ENCODE peak calls at places on chromosomes 4 and X, in four cellular contexts. One of them, this sample, is unnamed.

GRCh38 chr4:94472056-94472826 is 20.5 kb downstream of the PDLIM5 start:
- DNase-seq in psoas muscle: no peak
- DNase-seq in endothelial cell of umbilical vein: peak; percentile 85
- DNase-seq in left ventricle myocardium inferior: no peak
- DNase-seq in this sample: no peak

GRCh38 chr4:38131371-38132139 is 171.4 kb downstream of the PTTG2 start:
- DNase-seq in psoas muscle: no peak
- DNase-seq in endothelial cell of umbilical vein: peak; percentile 31
- DNase-seq in left ventricle myocardium inferior: no peak
- DNase-seq in this sample: no peak

GRCh38 chr4:137998666-137999429 is 243.3 kb downstream of the SLC7A11 start:
- DNase-seq in psoas muscle: no peak
- DNase-seq in endothelial cell of umbilical vein: no peak
- DNase-seq in left ventricle myocardium inferior: no peak
- DNase-seq in this sample: no peak

GRCh38 chrX:64642482-64642881 is 247.2 kb upstream of the MTMR8 start:
- DNase-seq in psoas muscle: no peak
- DNase-seq in endothelial cell of umbilical vein: no peak
- DNase-seq in left ventricle myocardium inferior: no peak
- DNase-seq in this sample: no peak

GRCh38 chrX:119654112-119654531 is 38.8 kb downstream of the SEPTIN6 start:
- DNase-seq in psoas muscle: peak; percentile 65
- DNase-seq in endothelial cell of umbilical vein: no peak
- DNase-seq in left ventricle myocardium inferior: peak; percentile 56
- DNase-seq in this sample: peak; percentile 64

GRCh38 chr4:39621582-39621981 is 17.1 kb downstream of the SMIM14 start:
- DNase-seq in psoas muscle: peak; percentile 75
- DNase-seq in endothelial cell of umbilical vein: peak; percentile 72
- DNase-seq in left ventricle myocardium inferior: no peak
- DNase-seq in this sample: peak; percentile 73

GRCh38 chr4:184282251-184282713 is 64.6 kb upstream of the ENPP6 start:
- DNase-seq in psoas muscle: no peak
- DNase-seq in endothelial cell of umbilical vein: no peak
- DNase-seq in left ventricle myocardium inferior: no peak
- DNase-seq in this sample: peak; percentile 58

GRCh38 chrX:24340501-24340900 is 19.9 kb upstream of the SUPT20HL1 start:
- DNase-seq in psoas muscle: no peak
- DNase-seq in endothelial cell of umbilical vein: no peak
- DNase-seq in left ventricle myocardium inferior: no peak
- DNase-seq in this sample: no peak

GRCh38 chr4:77347341-77347740 is 190.3 kb downstream of the CCNG2 start:
- DNase-seq in psoas muscle: no peak
- DNase-seq in endothelial cell of umbilical vein: no peak
- DNase-seq in left ventricle myocardium inferior: no peak
- DNase-seq in this sample: no peak

GRCh38 chr4:151573945-151574344 is 165.0 kb downstream of the FHIP1A start:
- DNase-seq in psoas muscle: no peak
- DNase-seq in endothelial cell of umbilical vein: no peak
- DNase-seq in left ventricle myocardium inferior: no peak
- DNase-seq in this sample: no peak

GRCh38 chr4:47519239-47519883 is 34.3 kb downstream of the ATP10D start:
- DNase-seq in psoas muscle: no peak
- DNase-seq in endothelial cell of umbilical vein: no peak
- DNase-seq in left ventricle myocardium inferior: no peak
- DNase-seq in this sample: no peak

GRCh38 chr4:128633067-128633466 is 176.4 kb upstream of the JADE1 start:
- DNase-seq in psoas muscle: no peak
- DNase-seq in endothelial cell of umbilical vein: no peak
- DNase-seq in left ventricle myocardium inferior: no peak
- DNase-seq in this sample: no peak

GRCh38 chrX:16484338-16484737 is 165.6 kb upstream of the S100G start:
- DNase-seq in psoas muscle: no peak
- DNase-seq in endothelial cell of umbilical vein: peak; percentile 69
- DNase-seq in left ventricle myocardium inferior: no peak
- DNase-seq in this sample: no peak

GRCh38 chr4:8281519-8282133 is 12.1 kb downstream of the HTRA3 start:
- DNase-seq in psoas muscle: peak; percentile 89
- DNase-seq in endothelial cell of umbilical vein: no peak
- DNase-seq in left ventricle myocardium inferior: peak; percentile 81
- DNase-seq in this sample: peak; percentile 86

GRCh38 chr4:74338792-74339333 is 26.1 kb upstream of the EREG start:
- DNase-seq in psoas muscle: no peak
- DNase-seq in endothelial cell of umbilical vein: no peak
- DNase-seq in left ventricle myocardium inferior: no peak
- DNase-seq in this sample: no peak

GRCh38 chrX:40300286-40300890 is 202.6 kb upstream of the BCOR start:
- DNase-seq in psoas muscle: no peak
- DNase-seq in endothelial cell of umbilical vein: no peak
- DNase-seq in left ventricle myocardium inferior: no peak
- DNase-seq in this sample: no peak

GRCh38 chr4:163755013-163755412 is 260.5 kb downstream of the TMA16 start:
- DNase-seq in psoas muscle: no peak
- DNase-seq in endothelial cell of umbilical vein: no peak
- DNase-seq in left ventricle myocardium inferior: no peak
- DNase-seq in this sample: no peak

GRCh38 chr4:186190456-186191265 is 706 bp upstream of the CYP4V2 start:
- DNase-seq in psoas muscle: no peak
- DNase-seq in endothelial cell of umbilical vein: no peak
- DNase-seq in left ventricle myocardium inferior: no peak
- DNase-seq in this sample: peak; percentile 75

GRCh38 chrX:24285082-24285481 is 28.8 kb downstream of the SUPT20HL2 start:
- DNase-seq in psoas muscle: no peak
- DNase-seq in endothelial cell of umbilical vein: no peak
- DNase-seq in left ventricle myocardium inferior: no peak
- DNase-seq in this sample: no peak

GRCh38 chrX:17635231-17635630 is 102.1 kb upstream of the SCML1 start:
- DNase-seq in psoas muscle: no peak
- DNase-seq in endothelial cell of umbilical vein: no peak
- DNase-seq in left ventricle myocardium inferior: no peak
- DNase-seq in this sample: no peak

GRCh38 chr4:131013226-131013625 is 1917.3 kb downstream of the C4orf33 start:
- DNase-seq in psoas muscle: no peak
- DNase-seq in endothelial cell of umbilical vein: no peak
- DNase-seq in left ventricle myocardium inferior: no peak
- DNase-seq in this sample: no peak

GRCh38 chr4:91116861-91117260 is 989.7 kb downstream of the CCSER1 start:
- DNase-seq in psoas muscle: no peak
- DNase-seq in endothelial cell of umbilical vein: peak; percentile 43
- DNase-seq in left ventricle myocardium inferior: no peak
- DNase-seq in this sample: no peak

GRCh38 chr4:95193391-95194224 is 355.2 kb downstream of the UNC5C start:
- DNase-seq in psoas muscle: no peak
- DNase-seq in endothelial cell of umbilical vein: no peak
- DNase-seq in left ventricle myocardium inferior: no peak
- DNase-seq in this sample: no peak

GRCh38 chrX:103831803-103832544 is at the start of gene RAB9B:
- DNase-seq in psoas muscle: peak; percentile 85
- DNase-seq in endothelial cell of umbilical vein: peak; percentile 41
- DNase-seq in left ventricle myocardium inferior: peak; percentile 70
- DNase-seq in this sample: peak; percentile 62

GRCh38 chr4:186725422-186726149 is 1.9 kb upstream of the FAT1 start:
- DNase-seq in psoas muscle: peak; percentile 72
- DNase-seq in endothelial cell of umbilical vein: peak; percentile 43
- DNase-seq in left ventricle myocardium inferior: peak; percentile 81
- DNase-seq in this sample: peak; percentile 78

GRCh38 chr4:138088449-138089208 is 153.5 kb downstream of the SLC7A11 start:
- DNase-seq in psoas muscle: no peak
- DNase-seq in endothelial cell of umbilical vein: no peak
- DNase-seq in left ventricle myocardium inferior: no peak
- DNase-seq in this sample: no peak

GRCh38 chr4:181528570-181529184 is 714.5 kb upstream of the TENM3 start:
- DNase-seq in psoas muscle: peak; percentile 71
- DNase-seq in endothelial cell of umbilical vein: no peak
- DNase-seq in left ventricle myocardium inferior: peak; percentile 37
- DNase-seq in this sample: no peak

GRCh38 chr4:99134586-99134985 is 9.5 kb downstream of the ADH4 start:
- DNase-seq in psoas muscle: no peak
- DNase-seq in endothelial cell of umbilical vein: no peak
- DNase-seq in left ventricle myocardium inferior: no peak
- DNase-seq in this sample: no peak

GRCh38 chr4:150960079-150960478 is 55.0 kb downstream of the LRBA start:
- DNase-seq in psoas muscle: no peak
- DNase-seq in endothelial cell of umbilical vein: peak; percentile 40
- DNase-seq in left ventricle myocardium inferior: no peak
- DNase-seq in this sample: no peak

GRCh38 chr4:24932831-24933230 is 20.0 kb upstream of the CCDC149 start:
- DNase-seq in psoas muscle: no peak
- DNase-seq in endothelial cell of umbilical vein: no peak
- DNase-seq in left ventricle myocardium inferior: no peak
- DNase-seq in this sample: no peak

GRCh38 chr4:41009411-41009810 is 204.9 kb downstream of the APBB2 start:
- DNase-seq in psoas muscle: no peak
- DNase-seq in endothelial cell of umbilical vein: peak; percentile 58
- DNase-seq in left ventricle myocardium inferior: no peak
- DNase-seq in this sample: no peak

GRCh38 chrX:134886201-134886600 is 104.6 kb upstream of the SMIM10 start:
- DNase-seq in psoas muscle: no peak
- DNase-seq in endothelial cell of umbilical vein: no peak
- DNase-seq in left ventricle myocardium inferior: no peak
- DNase-seq in this sample: no peak

GRCh38 chrX:19350831-19351447 is 7.2 kb downstream of the PDHA1 start:
- DNase-seq in psoas muscle: no peak
- DNase-seq in endothelial cell of umbilical vein: no peak
- DNase-seq in left ventricle myocardium inferior: no peak
- DNase-seq in this sample: no peak

GRCh38 chr4:46931981-46932380 is 22.9 kb upstream of the COX7B2 start:
- DNase-seq in psoas muscle: no peak
- DNase-seq in endothelial cell of umbilical vein: peak; percentile 35
- DNase-seq in left ventricle myocardium inferior: no peak
- DNase-seq in this sample: no peak

GRCh38 chr4:52051213-52051614 is at the start of gene SPATA18:
- DNase-seq in psoas muscle: peak; percentile 57
- DNase-seq in endothelial cell of umbilical vein: no peak
- DNase-seq in left ventricle myocardium inferior: peak; percentile 31
- DNase-seq in this sample: no peak

GRCh38 chr4:9996319-9997110 is 24.8 kb downstream of the SLC2A9 start:
- DNase-seq in psoas muscle: no peak
- DNase-seq in endothelial cell of umbilical vein: peak; percentile 36
- DNase-seq in left ventricle myocardium inferior: no peak
- DNase-seq in this sample: peak; percentile 58
- H3K27ac ChIP-seq in psoas muscle: no peak overlapping the region
- H3K27ac ChIP-seq in endothelial cell of umbilical vein: no peak overlapping the region
- H3K27ac ChIP-seq in left ventricle myocardium inferior: no peak overlapping the region
- H3K27ac ChIP-seq in this sample: no peak overlapping the region

DNA sequence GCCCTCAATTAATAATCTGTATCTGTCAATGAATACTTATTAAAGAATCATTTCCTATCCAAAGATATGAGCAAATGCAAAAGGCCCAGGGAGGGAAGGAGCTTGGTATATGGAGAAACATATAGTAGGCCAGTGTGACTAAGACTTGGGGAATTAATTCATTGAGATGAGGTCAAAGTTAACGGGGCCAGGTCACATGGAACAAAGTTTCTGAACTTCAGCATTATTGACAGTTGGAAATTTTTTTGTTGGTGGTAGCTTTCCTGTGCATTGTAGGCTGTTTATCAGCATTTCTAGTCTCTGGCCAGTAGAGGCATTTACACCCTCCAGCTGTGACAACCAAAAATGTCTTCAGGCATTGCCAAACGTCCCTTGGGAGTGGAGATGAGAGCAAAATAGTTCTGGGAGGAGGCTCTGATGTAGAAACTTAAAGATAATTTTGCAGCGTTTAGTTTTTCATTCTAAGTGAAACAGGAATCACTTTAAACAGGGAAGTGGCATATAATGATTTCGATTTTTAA is 202.0 kb downstream of the SLC4A4 start:
- DNase-seq in psoas muscle: no peak
- DNase-seq in endothelial cell of umbilical vein: no peak
- DNase-seq in left ventricle myocardium inferior: no peak
- DNase-seq in this sample: no peak
- TF ChIP-seq CTCF in psoas muscle: no peak
- TF ChIP-seq CTCF in endothelial cell of umbilical vein: no peak
- TF ChIP-seq CTCF in left ventricle myocardium inferior: no peak
- TF ChIP-seq CTCF in this sample: no peak

GRCh38 chr4:113637363-113637762 is 124.2 kb downstream of the CAMK2D start:
- DNase-seq in psoas muscle: no peak
- DNase-seq in endothelial cell of umbilical vein: no peak
- DNase-seq in left ventricle myocardium inferior: no peak
- DNase-seq in this sample: no peak

GRCh38 chr4:113641025-113641431 is 120.5 kb downstream of the CAMK2D start:
- DNase-seq in psoas muscle: no peak
- DNase-seq in endothelial cell of umbilical vein: no peak
- DNase-seq in left ventricle myocardium inferior: no peak
- DNase-seq in this sample: no peak

GRCh38 chr4:113637823-113638691 is 123.5 kb downstream of the CAMK2D start:
- DNase-seq in psoas muscle: no peak
- DNase-seq in endothelial cell of umbilical vein: no peak
- DNase-seq in left ventricle myocardium inferior: no peak
- DNase-seq in this sample: no peak

GRCh38 chr4:113636877-113637276 is 124.7 kb downstream of the CAMK2D start:
- DNase-seq in psoas muscle: no peak
- DNase-seq in endothelial cell of umbilical vein: no peak
- DNase-seq in left ventricle myocardium inferior: no peak
- DNase-seq in this sample: no peak

GRCh38 chr4:113639311-113639710 is 122.2 kb downstream of the CAMK2D start:
- DNase-seq in psoas muscle: no peak
- DNase-seq in endothelial cell of umbilical vein: no peak
- DNase-seq in left ventricle myocardium inferior: no peak
- DNase-seq in this sample: no peak
- H3K4me1 ChIP-seq in psoas muscle: peaks cover 51% of the 10 kb centered on the region
- H3K4me1 ChIP-seq in endothelial cell of umbilical vein: peaks cover 3% of the 10 kb centered on the region
- H3K4me1 ChIP-seq in left ventricle myocardium inferior: peaks cover 98% of the 10 kb centered on the region
- H3K4me1 ChIP-seq in this sample: peaks cover 75% of the 10 kb centered on the region

GRCh38 chr4:35772291-35772690 is 472.0 kb downstream of the ARAP2 start:
- DNase-seq in psoas muscle: no peak
- DNase-seq in endothelial cell of umbilical vein: no peak
- DNase-seq in left ventricle myocardium inferior: no peak
- DNase-seq in this sample: no peak
- H3K27ac ChIP-seq in psoas muscle: no peak overlapping the region
- H3K27ac ChIP-seq in endothelial cell of umbilical vein: no peak overlapping the region
- H3K27ac ChIP-seq in left ventricle myocardium inferior: no peak overlapping the region
- H3K27ac ChIP-seq in this sample: no peak overlapping the region

GRCh38 chr4:119087121-119087520 is 48.5 kb upstream of the MYOZ2 start:
- DNase-seq in psoas muscle: no peak
- DNase-seq in endothelial cell of umbilical vein: peak; percentile 53
- DNase-seq in left ventricle myocardium inferior: no peak
- DNase-seq in this sample: no peak
- TF ChIP-seq CTCF in psoas muscle: peak; percentile 30
- TF ChIP-seq CTCF in endothelial cell of umbilical vein: peak; percentile 22
- TF ChIP-seq CTCF in left ventricle myocardium inferior: peak; percentile 49
- TF ChIP-seq CTCF in this sample: peak; percentile 55

This sample was measured in right atrium auricular region.